ENCODE peak calls at places on chromosomes 16 and 17, in eight cellular contexts. A is CD8-positive, alpha-beta memory T cell; I is stimulated activated CD8-positive, alpha-beta memory T cell treated with anti-CD3 and anti-CD28 coated beads, Interleukin-12 subunit alpha, Interleukin-12 subunit beta, amount 100 ng/mL, for 1 hour; E is skeletal muscle cell; Z is activated naive CD4-positive, alpha-beta T cell treated with Interleukin-2 at 50 U/mL for 16 hours; T is effector memory CD4-positive, alpha-beta T cell; C is endothelial cell; H is thoracic aorta. U is an unnamed sample.

GRCh38 chr17:4499431-4500187 is 928 bp downstream of the SPNS2 start:
- DNase-seq in A (peak), I (no peak), E (no peak), Z (peak), T (no peak), C (peak), H (no peak), U (no peak)

GRCh38 chr17:66574123-66574522 is 260.8 kb upstream of the CACNG5 start:
- DNase-seq in A (no peak), I (no peak), E (no peak), Z (no peak), T (no peak), C (no peak), H (no peak), U (no peak)

GRCh38 chr16:86515780-86516617 is 5.7 kb downstream of the FOXF1 start:
- DNase-seq in A (no peak), I (no peak), E (no peak), Z (no peak), T (no peak), C (no peak), H (no peak), U (no peak)

GRCh38 chr17:66494023-66494803 is 191.8 kb downstream of the PRKCA start:
- DNase-seq in A (no peak), I (no peak), E (peak), Z (no peak), T (no peak), C (no peak), H (no peak), U (no peak)

GRCh38 chr17:9158545-9159452 is 137.5 kb downstream of the NTN1 start:
- DNase-seq in A (no peak), I (no peak), E (no peak), Z (no peak), T (no peak), C (no peak), H (no peak), U (no peak)

GRCh38 chr16:14056970-14057369 is 14.1 kb upstream of the MRTFB start:
- DNase-seq in A (no peak), I (no peak), E (peak), Z (no peak), T (no peak), C (no peak), H (no peak), U (no peak)

GRCh38 chr16:66036162-66036561 is 330.3 kb upstream of the CDH5 start:
- DNase-seq in A (no peak), I (no peak), E (no peak), Z (no peak), T (no peak), C (no peak), H (no peak), U (peak)

GRCh38 chr17:80783971-80784370 is 207.7 kb upstream of the CHMP6 start:
- DNase-seq in A (no peak), I (no peak), E (no peak), Z (no peak), T (no peak), C (no peak), H (no peak), U (no peak)

GRCh38 chr16:23172549-23172948 is 10.0 kb upstream of the SCNN1G start:
- DNase-seq in A (no peak), I (no peak), E (no peak), Z (no peak), T (no peak), C (no peak), H (no peak), U (no peak)

GRCh38 chr17:36686123-36686669 is 84.8 kb downstream of the MRM1 start:
- DNase-seq in A (no peak), I (no peak), E (no peak), Z (no peak), T (no peak), C (no peak), H (no peak), U (no peak)

GRCh38 chr16:27378871-27379580 is 22.9 kb upstream of the IL21R start:
- DNase-seq in A (no peak), I (no peak), E (no peak), Z (peak), T (no peak), C (no peak), H (no peak), U (no peak)

GRCh38 chr17:77495575-77495974 is 354.8 kb downstream of the SEC14L1 start:
- DNase-seq in A (no peak), I (no peak), E (no peak), Z (no peak), T (no peak), C (no peak), H (no peak), U (no peak)

GRCh38 chr17:63700528-63701441 is 860 bp upstream of the LIMD2 start:
- DNase-seq in A (peak), I (no peak), E (peak), Z (peak), T (peak), C (peak), H (peak), U (no peak)

GRCh38 chr17:82373731-82374625 is 2.4 kb downstream of the UTS2R start:
- DNase-seq in A (no peak), I (no peak), E (no peak), Z (no peak), T (no peak), C (no peak), H (no peak), U (no peak)

GRCh38 chr17:56926704-56927103 is 12.9 kb upstream of the TRIM25 start:
- DNase-seq in A (no peak), I (no peak), E (no peak), Z (no peak), T (no peak), C (no peak), H (no peak), U (no peak)

GRCh38 chr17:40355804-40356758 is 8.5 kb downstream of the GJD3 start:
- DNase-seq in A (no peak), I (no peak), E (no peak), Z (no peak), T (no peak), C (no peak), H (no peak), U (no peak)

GRCh38 chr17:34485999-34486398 is 93.4 kb upstream of the TMEM132E start:
- DNase-seq in A (no peak), I (no peak), E (no peak), Z (no peak), T (no peak), C (no peak), H (no peak), U (no peak)

GRCh38 chr16:10619271-10619849 is 39.0 kb upstream of the EMP2 start:
- DNase-seq in A (no peak), I (no peak), E (no peak), Z (peak), T (no peak), C (no peak), H (no peak), U (no peak)

GRCh38 chr16:31489616-31490584 is 7.0 kb downstream of the SLC5A2 start:
- DNase-seq in A (no peak), I (no peak), E (no peak), Z (no peak), T (no peak), C (no peak), H (no peak), U (no peak)

GRCh38 chr16:19123535-19124178 is 9.9 kb downstream of the ITPRIPL2 start:
- DNase-seq in A (no peak), I (no peak), E (no peak), Z (no peak), T (no peak), C (no peak), H (no peak), U (peak)

GRCh38 chr16:4176794-4177438 is 60.7 kb upstream of the ADCY9 start:
- DNase-seq in A (no peak), I (no peak), E (no peak), Z (peak), T (no peak), C (no peak), H (no peak), U (peak)

GRCh38 chr17:511001-511690 is 158.5 kb upstream of the RPH3AL start:
- DNase-seq in A (no peak), I (no peak), E (no peak), Z (no peak), T (no peak), C (no peak), H (no peak), U (no peak)

GRCh38 chr17:29909604-29910003 is 20.4 kb downstream of the SSH2 start:
- DNase-seq in A (no peak), I (no peak), E (no peak), Z (no peak), T (no peak), C (no peak), H (no peak), U (no peak)

GRCh38 chr17:1111599-1112443 is 68.0 kb downstream of the ABR start:
- DNase-seq in A (no peak), I (no peak), E (no peak), Z (no peak), T (no peak), C (no peak), H (peak), U (no peak)

GRCh38 chr16:49292413-49292812 is 10.8 kb upstream of the CBLN1 start:
- DNase-seq in A (no peak), I (no peak), E (no peak), Z (no peak), T (no peak), C (no peak), H (no peak), U (no peak)

GRCh38 chr16:82509636-82510035 is 117.1 kb upstream of the CDH13 start:
- DNase-seq in A (no peak), I (no peak), E (no peak), Z (no peak), T (no peak), C (no peak), H (no peak), U (no peak)

GRCh38 chr17:50620237-50620636 is 14.4 kb upstream of the ABCC3 start:
- DNase-seq in A (no peak), I (no peak), E (no peak), Z (no peak), T (no peak), C (no peak), H (no peak), U (no peak)

GRCh38 chr16:57639172-57639571 is 10.7 kb downstream of the ADGRG1 start:
- DNase-seq in A (no peak), I (no peak), E (no peak), Z (no peak), T (no peak), C (peak), H (no peak), U (no peak)

GRCh38 chr16:88426018-88426417 is 27.1 kb upstream of the ZFPM1 start:
- DNase-seq in A (no peak), I (no peak), E (no peak), Z (no peak), T (no peak), C (no peak), H (no peak), U (no peak)

GRCh38 chr17:4304417-4305027 is 40.7 kb upstream of the ANKFY1 start:
- DNase-seq in A (peak), I (peak), E (peak), Z (peak), T (no peak), C (peak), H (no peak), U (peak)

GRCh38 chr17:45229681-45230409 is 8.2 kb downstream of the FMNL1 start:
- DNase-seq in A (no peak), I (no peak), E (no peak), Z (peak), T (no peak), C (no peak), H (no peak), U (no peak)

GRCh38 chr17:38454528-38454927 is 26.3 kb downstream of the ARHGAP23 start:
- DNase-seq in A (no peak), I (no peak), E (no peak), Z (no peak), T (no peak), C (no peak), H (peak), U (no peak)

GRCh38 chr16:15825750-15826305 is 31.0 kb downstream of the MYH11 start:
- DNase-seq in A (no peak), I (no peak), E (no peak), Z (no peak), T (no peak), C (no peak), H (no peak), U (no peak)

U was measured in HepG2.